ENCODE peak calls at places on chromosomes 6 and 20, in eight cellular contexts. G, A, C, R, Z, U, S and H are unnamed samples. For H3K27me3, the result is how much of the 10 kb centered on the place peaks cover.

GRCh38 chr6:52574709-52575489 is 2.0 kb downstream of the TRAM2 start:
- DNase-seq in R (no peak), A (peak), S (no peak), G (peak), Z (peak), U (peak), C (no peak), H (peak)

GRCh38 chr6:30893001-30893591 is 8.8 kb downstream of the DDR1 start:
- DNase-seq in G (no peak), A (no peak), Z (no peak), R (no peak), C (no peak), U (no peak), S (peak), H (no peak)

GRCh38 chr20:10131612-10132345 is 86.9 kb upstream of the SNAP25 start:
- DNase-seq in R (peak), Z (no peak), G (no peak), S (peak), C (peak), U (no peak), A (peak), H (no peak)

GRCh38 chr20:25867776-25868649 is 171.4 kb upstream of the ZNF337 start:
- DNase-seq in G (peak), C (no peak), R (peak), Z (peak), U (peak), S (peak), A (peak), H (peak)

GRCh38 chr6:52324239-52324638 is 37.7 kb upstream of the PAQR8 start:
- DNase-seq in Z (no peak), R (no peak), A (no peak), C (no peak), G (no peak), U (no peak), S (no peak), H (no peak)

GRCh38 chr20:8150591-8150990 is 18.5 kb downstream of the PLCB1 start:
- DNase-seq in S (no peak), C (no peak), U (no peak), R (no peak), Z (no peak), G (no peak), A (no peak), H (no peak)

GRCh38 chr6:122652431-122652830 is 42.2 kb downstream of the PKIB start:
- DNase-seq in S (no peak), G (no peak), Z (no peak), R (no peak), A (no peak), C (peak), U (no peak), H (no peak)

GRCh38 chr6:108174371-108175175 is 8.8 kb downstream of the NR2E1 start:
- DNase-seq in G (no peak), A (no peak), R (no peak), U (no peak), Z (no peak), C (no peak), S (peak), H (peak)

GRCh38 chr20:51796332-51796731 is 6.0 kb downstream of the SALL4 start:
- DNase-seq in S (no peak), U (no peak), C (no peak), A (no peak), R (no peak), Z (no peak), G (no peak), H (no peak)

GRCh38 chr6:44275271-44275748 is 5.1 kb downstream of the TMEM151B start:
- DNase-seq in R (no peak), U (no peak), C (no peak), S (no peak), A (no peak), Z (no peak), G (no peak), H (no peak)

GRCh38 chr20:11266571-11266970 is 592.8 kb upstream of the JAG1 start:
- DNase-seq in U (no peak), G (no peak), R (no peak), S (no peak), Z (no peak), A (no peak), C (peak), H (no peak)

GRCh38 chr6:139546117-139546495 is 171.7 kb upstream of the CITED2 start:
- DNase-seq in G (no peak), U (no peak), R (no peak), S (no peak), A (no peak), Z (no peak), C (no peak), H (no peak)

GRCh38 chr6:169427856-169428255 is 174.2 kb upstream of the THBS2 start:
- DNase-seq in C (no peak), G (no peak), A (no peak), S (peak), R (no peak), Z (no peak), U (peak), H (no peak)

GRCh38 chr6:20652691-20653479 is 118.6 kb downstream of the CDKAL1 start:
- DNase-seq in S (no peak), G (no peak), Z (no peak), R (no peak), U (no peak), C (peak), A (no peak), H (no peak)

GRCh38 chr6:161921602-161922400 is 647.9 kb upstream of the AGPAT4 start:
- DNase-seq in S (no peak), U (no peak), Z (no peak), R (no peak), G (no peak), C (no peak), A (no peak), H (no peak)

GRCh38 chr6:4914412-4915159 is 89.3 kb downstream of the RPP40 start:
- DNase-seq in A (no peak), Z (no peak), U (no peak), S (no peak), G (no peak), R (no peak), C (peak), H (no peak)

GRCh38 chr6:77089776-77090175 is 373.5 kb downstream of the HTR1B start:
- DNase-seq in S (no peak), A (no peak), C (no peak), U (no peak), Z (no peak), G (no peak), R (no peak), H (no peak)

GRCh38 chr6:35728663-35729348 is 8.0 kb upstream of the ARMC12 start:
- DNase-seq in R (peak), G (peak), Z (peak), S (peak), U (no peak), C (no peak), A (peak), H (peak)

GRCh38 chr20:58892932-58893224 is 40.4 kb downstream of the GNAS start:
- DNase-seq in R (no peak), C (no peak), G (no peak), U (no peak), Z (no peak), A (no peak), S (no peak), H (no peak)

GRCh38 chr6:54188832-54189231 is 77.6 kb downstream of the MLIP start:
- DNase-seq in C (no peak), U (no peak), G (no peak), S (no peak), Z (no peak), A (no peak), R (no peak), H (no peak)

GRCh38 chr6:7750183-7750582 is 24.3 kb downstream of the BMP6 start:
- DNase-seq in U (no peak), Z (no peak), R (no peak), S (no peak), A (no peak), G (no peak), C (no peak), H (no peak)

GRCh38 chr6:168490757-168491156 is 49.8 kb downstream of the SMOC2 start:
- DNase-seq in G (no peak), C (no peak), A (no peak), Z (no peak), U (no peak), S (no peak), R (no peak), H (no peak)

GRCh38 chr20:6034134-6034969 is 19.5 kb downstream of the LRRN4 start:
- DNase-seq in A (no peak), R (no peak), Z (no peak), U (no peak), G (no peak), C (no peak), S (no peak), H (no peak)

GRCh38 chr20:59827138-59828056 is 106.0 kb downstream of the SYCP2 start:
- DNase-seq in S (no peak), R (no peak), A (no peak), G (no peak), Z (peak), U (no peak), C (no peak), H (no peak)

GRCh38 chr20:18527836-18528235 is 20.1 kb downstream of the SEC23B start:
- DNase-seq in G (no peak), C (peak), A (no peak), R (no peak), U (no peak), Z (no peak), S (no peak), H (no peak)

GRCh38 chr20:61986762-61987321 is 78.8 kb downstream of the TAF4 start:
- DNase-seq in Z (no peak), S (no peak), A (no peak), U (no peak), G (no peak), C (no peak), R (no peak), H (no peak)

GRCh38 chr20:760751-761417 is 7.4 kb downstream of the SLC52A3 start:
- DNase-seq in C (no peak), U (no peak), A (no peak), S (peak), Z (no peak), G (no peak), R (peak), H (no peak)

GRCh38 chr6:167956983-167957492 is 40.4 kb upstream of the KIF25 start:
- DNase-seq in A (no peak), Z (peak), R (no peak), C (peak), S (no peak), U (no peak), G (no peak), H (no peak)

GRCh38 chr6:95601133-95601532 is 23.8 kb downstream of the MANEA start:
- DNase-seq in A (no peak), G (no peak), R (no peak), Z (no peak), C (peak), U (no peak), S (no peak), H (no peak)

GRCh38 chr20:63224272-63225081 is 8.5 kb upstream of the YTHDF1 start:
- DNase-seq in G (no peak), Z (no peak), S (no peak), A (peak), U (no peak), C (peak), R (peak), H (no peak)

GRCh38 chr6:12291785-12292604 is 1.8 kb downstream of the EDN1 start:
- DNase-seq in G (no peak), R (no peak), C (peak), S (peak), A (peak), U (no peak), Z (peak), H (no peak)

GRCh38 chr20:62561948-62562347 is 80.4 kb upstream of the SLCO4A1 start:
- DNase-seq in Z (no peak), A (no peak), R (no peak), U (no peak), G (no peak), S (no peak), C (no peak), H (no peak)

GRCh38 chr6:150207931-150208570 is 65.2 kb downstream of the PPP1R14C start:
- DNase-seq in R (no peak), G (no peak), A (no peak), U (no peak), Z (no peak), S (no peak), C (no peak), H (no peak)

GRCh38 chr20:8522191-8522590 is 390.1 kb downstream of the PLCB1 start:
- DNase-seq in R (no peak), A (no peak), G (no peak), S (no peak), Z (no peak), C (no peak), U (no peak), H (no peak)

GRCh38 chr6:33812669-33813068 is 8.9 kb upstream of the MLN start:
- DNase-seq in R (peak), A (peak), G (no peak), U (no peak), C (peak), S (peak), Z (peak), H (peak)

GRCh38 chr6:26045939-26046368 is 41.3 kb upstream of the HFE start:
- DNase-seq in Z (no peak), G (no peak), C (peak), A (no peak), R (no peak), U (no peak), S (no peak), H (no peak)

GRCh38 chr6:24836116-24836515 is 37.4 kb upstream of the ARMH2 start:
- DNase-seq in Z (no peak), S (no peak), G (no peak), R (no peak), U (peak), A (no peak), C (no peak), H (no peak)

GRCh38 chr6:82260890-82261732 is 13.6 kb upstream of the IBTK start:
- DNase-seq in G (no peak), C (no peak), Z (no peak), U (no peak), A (no peak), R (no peak), S (no peak), H (no peak)
- H3K27ac ChIP-seq in G (no peak), C (peak), Z (no peak), U (no peak), A (peak), R (no peak), S (no peak), H (no peak)

GRCh38 chr20:3731944-3732326 is 550 bp upstream of the HSPA12B start:
- DNase-seq in R (no peak), G (no peak), C (no peak), Z (no peak), A (no peak), S (peak), U (no peak), H (no peak)

GRCh38 chr20:3734111-3734843 is 1.8 kb downstream of the HSPA12B start:
- DNase-seq in C (no peak), Z (no peak), S (no peak), G (no peak), R (peak), U (peak), A (no peak), H (no peak)

GRCh38 chr20:3732327-3733118 is at the start of gene HSPA12B:
- DNase-seq in U (no peak), Z (no peak), R (peak), A (no peak), C (no peak), G (no peak), S (peak), H (no peak)

GRCh38 chr20:3735768-3736167 is 3.3 kb downstream of the HSPA12B start:
- DNase-seq in C (no peak), S (no peak), A (no peak), U (no peak), Z (no peak), G (no peak), R (no peak), H (no peak)

GRCh38 chr20:3733119-3733995 is 872 bp downstream of the HSPA12B start:
- DNase-seq in A (no peak), U (no peak), G (no peak), Z (no peak), R (no peak), C (no peak), S (no peak), H (no peak)
- H3K4me3 ChIP-seq in A (peak), U (peak), G (no peak), Z (no peak), R (peak), C (no peak), S (peak), H (no peak)

GRCh38 chr6:36737043-36737785 is 39.6 kb downstream of the RAB44 start:
- DNase-seq in Z (no peak), A (no peak), S (no peak), R (no peak), U (no peak), C (no peak), G (no peak), H (no peak)
- H3K27me3 ChIP-seq in Z (under half), A (under half), S (under half), R (under half), U (under half), C (under half), G (under half), H (under half)

GRCh38 chr6:75130784-75131183 is 75.1 kb downstream of the COL12A1 start:
- DNase-seq in S (peak), C (peak), A (no peak), G (no peak), Z (no peak), R (no peak), U (no peak), H (no peak)
- H3K27ac ChIP-seq in S (no peak), C (no peak), A (peak), G (no peak), Z (no peak), R (no peak), U (no peak), H (no peak)

DNA sequence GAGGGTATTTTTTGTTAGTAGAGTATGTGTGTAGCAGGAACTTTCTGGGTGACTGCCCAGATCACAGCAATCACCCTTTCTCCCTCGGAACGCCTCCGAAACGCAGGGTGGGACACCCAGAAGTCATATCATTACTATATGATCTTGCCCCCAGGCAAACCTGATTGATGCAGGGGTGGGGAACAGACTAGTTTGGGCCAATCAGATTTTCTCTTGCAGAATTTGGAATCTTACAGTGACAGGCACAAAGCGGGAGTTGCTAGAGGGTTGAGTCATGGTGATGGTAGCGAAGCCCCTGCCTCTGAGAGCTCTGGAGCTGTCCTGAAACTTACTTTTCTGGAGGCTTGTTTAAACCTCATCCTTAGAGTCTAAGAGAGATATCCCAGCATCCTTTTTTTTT is 16.5 kb upstream of the RPN2 start:
- DNase-seq in U (no peak), Z (no peak), R (no peak), C (no peak), G (no peak), S (no peak), A (no peak), H (no peak)
- H3K4me3 ChIP-seq in U (no peak), Z (no peak), R (no peak), C (no peak), G (no peak), S (no peak), A (no peak), H (no peak)

DNA sequence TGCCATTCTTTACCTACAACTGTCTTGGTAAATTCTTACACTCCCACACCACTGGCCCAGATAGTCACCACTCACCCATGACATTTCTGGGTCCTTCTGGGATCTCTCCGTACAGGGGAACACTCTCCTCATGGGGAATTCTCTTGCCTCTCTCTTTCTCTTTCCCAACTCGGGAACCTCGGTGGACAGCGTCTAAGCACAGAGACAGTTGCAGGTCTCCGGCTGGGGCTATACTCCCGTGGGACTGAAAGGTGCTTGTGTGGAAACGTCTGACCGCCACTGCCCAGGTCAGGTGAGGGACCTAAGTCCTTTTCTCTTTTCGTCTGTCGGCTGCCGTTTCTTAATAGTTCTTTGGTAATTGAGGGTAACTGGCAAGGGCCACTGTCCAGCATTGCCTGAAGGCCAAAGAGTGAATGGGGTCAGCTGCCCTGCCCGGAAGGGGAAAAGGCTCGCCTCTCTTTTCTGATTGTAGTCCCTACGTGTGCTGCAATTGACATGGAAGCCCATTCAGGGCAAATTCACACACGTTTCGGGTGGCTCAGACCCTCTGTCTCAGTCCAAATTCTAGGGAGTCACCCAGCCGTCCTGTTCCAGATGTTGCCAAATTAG is 31.3 kb upstream of the RIPK1 start:
- DNase-seq in Z (no peak), R (no peak), S (no peak), G (no peak), C (no peak), U (no peak), A (no peak), H (no peak)
- H3K27me3 ChIP-seq in Z (under half), R (under half), S (under half), G (under half), C (under half), U (under half), A (under half), H (under half)

GRCh38 chr20:12982098-12982497 is 26.7 kb upstream of the SPTLC3 start:
- DNase-seq in U (no peak), C (peak), S (no peak), R (no peak), A (no peak), G (no peak), Z (no peak), H (no peak)

GRCh38 chr20:12989586-12989985 is 19.2 kb upstream of the SPTLC3 start:
- DNase-seq in R (no peak), C (no peak), A (no peak), S (no peak), Z (no peak), U (no peak), G (no peak), H (no peak)

GRCh38 chr20:12987261-12987660 is 21.5 kb upstream of the SPTLC3 start:
- DNase-seq in A (no peak), U (no peak), C (no peak), Z (no peak), R (no peak), S (no peak), G (no peak), H (no peak)

GRCh38 chr20:12984069-12984765 is 24.6 kb upstream of the SPTLC3 start:
- DNase-seq in R (no peak), C (peak), S (no peak), Z (no peak), G (no peak), U (no peak), A (no peak), H (no peak)

DNA sequence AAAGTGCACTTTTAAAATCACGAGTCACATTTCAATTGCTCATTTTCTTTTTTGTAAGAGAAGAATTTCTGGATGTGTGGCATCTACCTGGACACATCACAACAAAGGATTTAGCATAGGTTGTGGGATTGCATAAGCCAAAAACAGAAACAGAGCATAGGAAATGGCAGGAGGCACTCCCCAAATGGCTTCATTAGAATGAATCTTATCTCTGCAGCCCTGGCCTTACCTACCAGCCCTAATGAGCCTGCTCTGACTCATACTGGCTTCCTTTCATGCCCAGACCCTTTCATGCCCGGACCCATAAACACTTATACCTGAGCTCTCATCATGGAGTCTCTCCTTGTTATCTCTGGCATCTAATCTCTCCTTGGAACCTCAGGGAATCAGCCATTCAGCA is 23.9 kb upstream of the SPTLC3 start:
- DNase-seq in G (no peak), Z (no peak), U (no peak), A (no peak), R (no peak), S (no peak), C (peak), H (no peak)
- H3K27ac ChIP-seq in G (no peak), Z (no peak), U (no peak), A (no peak), R (no peak), S (no peak), C (no peak), H (no peak)

DNA sequence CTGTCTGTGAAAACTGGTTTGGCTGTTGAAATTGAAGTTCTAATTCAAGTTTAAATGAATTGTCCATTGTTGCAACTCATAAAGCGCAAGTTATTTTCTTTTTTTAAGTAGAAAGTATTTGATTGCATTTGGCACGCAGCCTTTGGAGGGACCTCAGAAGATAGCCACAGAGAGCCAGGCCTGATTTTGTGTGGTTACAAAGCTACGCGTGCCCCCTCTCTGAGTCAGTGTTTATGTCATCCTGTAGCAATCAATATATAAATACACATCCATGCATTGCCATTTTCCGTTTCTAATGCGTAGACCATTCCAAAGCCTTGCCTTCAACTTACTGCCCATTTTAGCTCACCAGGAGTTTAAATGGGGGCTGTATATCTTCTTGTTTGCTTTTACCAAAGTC is 173.2 kb downstream of the TMEM242 start:
- DNase-seq in G (no peak), Z (no peak), U (no peak), S (no peak), C (peak), R (no peak), A (no peak), H (no peak)
- H3K4me3 ChIP-seq in G (no peak), Z (no peak), U (no peak), S (no peak), C (peak), R (no peak), A (no peak), H (no peak)

GRCh38 chr20:20932156-20932555 is 174.0 kb downstream of the LINC00237 start:
- DNase-seq in C (no peak), S (no peak), A (no peak), U (no peak), R (no peak), Z (no peak), G (no peak), H (no peak)
- H3K27me3 ChIP-seq in C (half or more), S (under half), A (under half), U (under half), R (under half), Z (under half), G (under half), H (under half)